ENCODE peak calls at places on chromosomes 1 and 21, in five cellular contexts. One of them, this sample, is unnamed.

GRCh38 chr1:13762642-13763041 is 62.7 kb downstream of the PRDM2 start:
- DNase-seq in MM.1S: no peak
- DNase-seq in AG09309: no peak
- DNase-seq in AG04449: no peak
- DNase-seq in sigmoid colon: no peak
- DNase-seq in this sample: no peak

GRCh38 chr1:187928288-187928687 is 1099.5 kb downstream of the PLA2G4A start:
- DNase-seq in MM.1S: no peak
- DNase-seq in AG09309: no peak
- DNase-seq in AG04449: no peak
- DNase-seq in sigmoid colon: no peak
- DNase-seq in this sample: peak; percentile 36

GRCh38 chr21:45098867-45099266 is 24.5 kb downstream of the ADARB1 start:
- DNase-seq in MM.1S: peak; percentile 44
- DNase-seq in AG09309: no peak
- DNase-seq in AG04449: no peak
- DNase-seq in sigmoid colon: no peak
- DNase-seq in this sample: no peak

GRCh38 chr1:197614916-197615692 is 160.2 kb downstream of the DENND1B start:
- DNase-seq in MM.1S: peak; percentile 45
- DNase-seq in AG09309: no peak
- DNase-seq in AG04449: no peak
- DNase-seq in sigmoid colon: no peak
- DNase-seq in this sample: peak; percentile 15

GRCh38 chr1:84686203-84686602 is 4.1 kb downstream of the SSX2IP start:
- DNase-seq in MM.1S: no peak
- DNase-seq in AG09309: no peak
- DNase-seq in AG04449: no peak
- DNase-seq in sigmoid colon: no peak
- DNase-seq in this sample: no peak

GRCh38 chr1:167824163-167824794 is 89.7 kb downstream of the ADCY10 start:
- DNase-seq in MM.1S: no peak
- DNase-seq in AG09309: no peak
- DNase-seq in AG04449: no peak
- DNase-seq in sigmoid colon: no peak
- DNase-seq in this sample: no peak

GRCh38 chr21:44433791-44434567 is 21.3 kb upstream of the LRRC3 start:
- DNase-seq in MM.1S: no peak
- DNase-seq in AG09309: no peak
- DNase-seq in AG04449: no peak
- DNase-seq in sigmoid colon: peak; percentile 51
- DNase-seq in this sample: no peak

GRCh38 chr1:145708063-145708462 is 895 bp upstream of the PDZK1 start:
- DNase-seq in MM.1S: no peak
- DNase-seq in AG09309: no peak
- DNase-seq in AG04449: no peak
- DNase-seq in sigmoid colon: no peak
- DNase-seq in this sample: no peak

GRCh38 chr1:156599811-156600210 is 1.5 kb downstream of the GPATCH4 start:
- DNase-seq in MM.1S: peak; percentile 87
- DNase-seq in AG09309: no peak
- DNase-seq in AG04449: no peak
- DNase-seq in sigmoid colon: no peak
- DNase-seq in this sample: no peak

GRCh38 chr21:27225142-27225541 is 258.3 kb upstream of the ADAMTS5 start:
- DNase-seq in MM.1S: no peak
- DNase-seq in AG09309: no peak
- DNase-seq in AG04449: no peak
- DNase-seq in sigmoid colon: no peak
- DNase-seq in this sample: no peak

GRCh38 chr1:13751985-13752384 is 52.0 kb downstream of the PRDM2 start:
- DNase-seq in MM.1S: no peak
- DNase-seq in AG09309: no peak
- DNase-seq in AG04449: no peak
- DNase-seq in sigmoid colon: no peak
- DNase-seq in this sample: no peak

GRCh38 chr21:15682182-15682895 is 47.4 kb upstream of the USP25 start:
- DNase-seq in MM.1S: no peak
- DNase-seq in AG09309: peak; percentile 27
- DNase-seq in AG04449: peak; percentile 34
- DNase-seq in sigmoid colon: no peak
- DNase-seq in this sample: no peak

GRCh38 chr1:53066433-53066832 is 4.4 kb downstream of the PODN start:
- DNase-seq in MM.1S: no peak
- DNase-seq in AG09309: no peak
- DNase-seq in AG04449: no peak
- DNase-seq in sigmoid colon: peak; percentile 70
- DNase-seq in this sample: no peak

GRCh38 chr1:150551784-150552691 is 2.8 kb downstream of the ADAMTSL4 start:
- DNase-seq in MM.1S: no peak
- DNase-seq in AG09309: peak; percentile 73
- DNase-seq in AG04449: no peak
- DNase-seq in sigmoid colon: peak; percentile 98
- DNase-seq in this sample: no peak

GRCh38 chr1:228141082-228141870 is 1.2 kb downstream of the GUK1 start:
- DNase-seq in MM.1S: peak; percentile 72
- DNase-seq in AG09309: no peak
- DNase-seq in AG04449: no peak
- DNase-seq in sigmoid colon: peak; percentile 77
- DNase-seq in this sample: peak; percentile 51

GRCh38 chr1:90835661-90836344 is 118.7 kb upstream of the BARHL2 start:
- DNase-seq in MM.1S: no peak
- DNase-seq in AG09309: no peak
- DNase-seq in AG04449: no peak
- DNase-seq in sigmoid colon: peak; percentile 65
- DNase-seq in this sample: no peak

GRCh38 chr1:2415801-2416208 is 3.4 kb upstream of the PEX10 start:
- DNase-seq in MM.1S: peak; percentile 55
- DNase-seq in AG09309: no peak
- DNase-seq in AG04449: no peak
- DNase-seq in sigmoid colon: no peak
- DNase-seq in this sample: no peak

GRCh38 chr1:2412773-2413494 is 570 bp upstream of the PEX10 start:
- DNase-seq in MM.1S: no peak
- DNase-seq in AG09309: no peak
- DNase-seq in AG04449: no peak
- DNase-seq in sigmoid colon: no peak
- DNase-seq in this sample: no peak

GRCh38 chr1:2415337-2415736 is 3.0 kb upstream of the PEX10 start:
- DNase-seq in MM.1S: no peak
- DNase-seq in AG09309: no peak
- DNase-seq in AG04449: no peak
- DNase-seq in sigmoid colon: no peak
- DNase-seq in this sample: no peak

GRCh38 chr1:2413495-2414296 is 1.3 kb upstream of the PEX10 start:
- DNase-seq in MM.1S: peak; percentile 20
- DNase-seq in AG09309: no peak
- DNase-seq in AG04449: no peak
- DNase-seq in sigmoid colon: no peak
- DNase-seq in this sample: no peak

GRCh38 chr1:2414297-2414958 is 2.1 kb upstream of the PEX10 start:
- DNase-seq in MM.1S: peak; percentile 65
- DNase-seq in AG09309: no peak
- DNase-seq in AG04449: no peak
- DNase-seq in sigmoid colon: peak; percentile 88
- DNase-seq in this sample: peak; percentile 16
- H3K4me3 ChIP-seq in MM.1S: peak overlapping the region; percentile 88
- H3K4me3 ChIP-seq in AG09309: no peak overlapping the region
- H3K4me3 ChIP-seq in AG04449: no peak overlapping the region
- H3K4me3 ChIP-seq in sigmoid colon: no peak overlapping the region
- H3K4me3 ChIP-seq in this sample: no peak overlapping the region

GRCh38 chr1:220526294-220526693 is 1.6 kb upstream of the MARK1 start:
- DNase-seq in MM.1S: no peak
- DNase-seq in AG09309: no peak
- DNase-seq in AG04449: no peak
- DNase-seq in sigmoid colon: no peak
- DNase-seq in this sample: no peak
- TF ChIP-seq CTCF in MM.1S: no peak
- TF ChIP-seq CTCF in AG09309: no peak
- TF ChIP-seq CTCF in AG04449: no peak
- TF ChIP-seq CTCF in sigmoid colon: no peak
- TF ChIP-seq CTCF in this sample: peak; percentile 37

GRCh38 chr1:75394386-75395139 is 216.4 kb downstream of the SLC44A5 start:
- DNase-seq in MM.1S: no peak
- DNase-seq in AG09309: no peak
- DNase-seq in AG04449: no peak
- DNase-seq in sigmoid colon: no peak
- DNase-seq in this sample: no peak
- H3K4me3 ChIP-seq in MM.1S: no peak overlapping the region
- H3K4me3 ChIP-seq in AG09309: no peak overlapping the region
- H3K4me3 ChIP-seq in AG04449: no peak overlapping the region
- H3K4me3 ChIP-seq in sigmoid colon: no peak overlapping the region
- H3K4me3 ChIP-seq in this sample: no peak overlapping the region

DNA sequence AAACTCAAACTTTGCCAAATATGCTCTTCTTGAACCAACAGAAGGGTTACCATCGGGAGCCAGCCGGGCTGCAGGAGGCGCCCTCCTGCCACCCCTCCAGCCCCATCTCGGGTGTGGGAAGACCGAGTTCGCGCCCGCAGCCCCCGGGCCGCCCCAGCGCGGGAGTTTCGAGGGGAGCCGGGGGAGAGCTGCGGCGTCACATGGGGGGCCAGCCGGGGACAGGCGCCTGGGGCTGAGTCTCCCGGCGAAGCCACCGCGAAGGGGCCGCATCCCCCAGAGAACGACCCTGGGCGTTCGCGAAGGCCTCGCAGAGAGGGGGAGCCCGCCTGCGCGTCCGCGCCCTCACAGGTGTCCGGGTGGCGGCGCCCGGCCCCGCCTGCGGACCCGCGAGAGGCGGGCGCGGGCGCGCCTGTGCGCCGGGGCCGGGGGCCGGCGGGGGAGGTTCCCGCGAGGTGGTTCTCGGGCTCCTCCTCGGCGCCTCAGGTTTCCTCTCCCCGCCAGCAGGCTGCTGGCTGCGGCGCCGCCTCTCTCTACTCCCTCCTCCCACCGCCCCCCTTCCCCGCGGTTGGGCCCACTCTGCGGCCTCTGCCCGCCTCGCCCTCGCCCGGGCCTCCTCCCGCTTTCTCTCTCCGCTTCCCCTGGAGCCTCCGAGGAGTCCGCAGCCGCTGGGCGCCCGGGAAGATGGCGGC is at the start of gene RAVER2:
- DNase-seq in MM.1S: peak; percentile 87
- DNase-seq in AG09309: no peak
- DNase-seq in AG04449: no peak
- DNase-seq in sigmoid colon: peak; percentile 87
- DNase-seq in this sample: peak; percentile 22
- TF ChIP-seq CTCF in MM.1S: peak; percentile 54
- TF ChIP-seq CTCF in AG09309: peak; percentile 59
- TF ChIP-seq CTCF in AG04449: peak; percentile 34
- TF ChIP-seq CTCF in sigmoid colon: peak; percentile 20
- TF ChIP-seq CTCF in this sample: peak; percentile 51

GRCh38 chr1:65148548-65149390 is 766 bp downstream of the AK4 start:
- DNase-seq in MM.1S: peak; percentile 29
- DNase-seq in AG09309: no peak
- DNase-seq in AG04449: no peak
- DNase-seq in sigmoid colon: peak; percentile 85
- DNase-seq in this sample: no peak

GRCh38 chr1:65149391-65149729 is 1.4 kb downstream of the AK4 start:
- DNase-seq in MM.1S: no peak
- DNase-seq in AG09309: no peak
- DNase-seq in AG04449: no peak
- DNase-seq in sigmoid colon: no peak
- DNase-seq in this sample: no peak

GRCh38 chr1:65151641-65152040 is 3.6 kb downstream of the AK4 start:
- DNase-seq in MM.1S: no peak
- DNase-seq in AG09309: no peak
- DNase-seq in AG04449: no peak
- DNase-seq in sigmoid colon: no peak
- DNase-seq in this sample: no peak

GRCh38 chr1:65150583-65151263 is 2.7 kb downstream of the AK4 start:
- DNase-seq in MM.1S: no peak
- DNase-seq in AG09309: no peak
- DNase-seq in AG04449: no peak
- DNase-seq in sigmoid colon: no peak
- DNase-seq in this sample: no peak

DNA sequence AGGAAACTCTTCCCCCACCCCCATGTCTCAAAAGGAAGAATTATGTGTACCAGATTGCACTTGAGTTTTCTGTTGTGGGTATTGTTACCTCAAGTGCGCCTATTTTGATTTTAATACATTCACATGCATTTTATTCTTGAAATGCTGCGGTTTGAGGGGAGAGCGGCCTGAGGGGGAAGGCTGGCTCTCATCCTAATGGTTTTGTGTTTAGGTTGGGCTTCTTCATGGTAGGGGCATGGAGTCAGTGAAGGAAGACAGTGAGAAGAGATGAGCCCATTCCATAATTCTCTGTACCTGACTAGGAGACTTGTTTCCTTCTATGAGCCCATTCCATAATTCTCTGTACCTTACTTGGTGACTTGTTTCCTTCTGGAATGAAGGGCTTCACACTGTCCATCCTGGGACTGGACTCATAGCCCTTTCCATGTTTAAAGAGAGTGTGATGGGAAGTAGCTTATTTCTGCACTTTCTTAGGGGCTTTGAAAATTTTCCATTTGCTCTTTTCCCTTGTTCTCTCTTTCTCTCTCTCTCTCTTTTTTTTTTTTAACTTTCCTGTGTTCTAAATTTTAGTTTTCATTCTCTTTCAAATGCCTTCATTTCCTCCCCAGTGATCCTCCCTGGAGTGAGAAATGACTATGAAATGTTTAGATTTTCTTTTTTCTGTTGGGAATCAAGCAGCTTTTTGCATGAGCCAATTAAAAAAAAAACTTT is 1.9 kb downstream of the AK4 start:
- DNase-seq in MM.1S: no peak
- DNase-seq in AG09309: no peak
- DNase-seq in AG04449: no peak
- DNase-seq in sigmoid colon: no peak
- DNase-seq in this sample: no peak
- H3K4me3 ChIP-seq in MM.1S: no peak overlapping the region
- H3K4me3 ChIP-seq in AG09309: no peak overlapping the region
- H3K4me3 ChIP-seq in AG04449: peak overlapping the region; percentile 60
- H3K4me3 ChIP-seq in sigmoid colon: peak overlapping the region; percentile 71
- H3K4me3 ChIP-seq in this sample: no peak overlapping the region

GRCh38 chr1:147077936-147078605 is 94.2 kb downstream of the PRKAB2 start:
- DNase-seq in MM.1S: no peak
- DNase-seq in AG09309: no peak
- DNase-seq in AG04449: no peak
- DNase-seq in sigmoid colon: no peak
- DNase-seq in this sample: no peak
- TF ChIP-seq CTCF in MM.1S: no peak
- TF ChIP-seq CTCF in AG09309: no peak
- TF ChIP-seq CTCF in AG04449: no peak
- TF ChIP-seq CTCF in sigmoid colon: no peak
- TF ChIP-seq CTCF in this sample: no peak

GRCh38 chr1:18646776-18647410 is 16.2 kb downstream of the PAX7 start:
- DNase-seq in MM.1S: no peak
- DNase-seq in AG09309: no peak
- DNase-seq in AG04449: no peak
- DNase-seq in sigmoid colon: no peak
- DNase-seq in this sample: no peak
- H3K4me3 ChIP-seq in MM.1S: no peak overlapping the region
- H3K4me3 ChIP-seq in AG09309: no peak overlapping the region
- H3K4me3 ChIP-seq in AG04449: no peak overlapping the region
- H3K4me3 ChIP-seq in sigmoid colon: peak overlapping the region; percentile 40
- H3K4me3 ChIP-seq in this sample: no peak overlapping the region